ENCODE peak calls at places on chromosomes 12 and 14, in eight cellular contexts. One of them, this sample, is unnamed.

GRCh38 chr12:54413284-54414190 is 5.5 kb downstream of the ITGA5 start:
- DNase-seq in IMR-90: no peak
- DNase-seq in A549: no peak
- DNase-seq in ovary: no peak
- DNase-seq in uterus: no peak
- DNase-seq in heart left ventricle: peak
- DNase-seq in sigmoid colon: peak
- DNase-seq in suprapubic skin: peak
- DNase-seq in this sample: peak

GRCh38 chr14:51806624-51807023 is 53.8 kb upstream of the GNG2 start:
- DNase-seq in uterus: no peak
- DNase-seq in A549: no peak
- DNase-seq in ovary: no peak
- DNase-seq in sigmoid colon: no peak
- DNase-seq in suprapubic skin: no peak
- DNase-seq in heart left ventricle: no peak
- DNase-seq in IMR-90: no peak
- DNase-seq in this sample: no peak

GRCh38 chr12:123897221-123897620 is 75.4 kb downstream of the CCDC92 start:
- DNase-seq in ovary: no peak
- DNase-seq in A549: peak
- DNase-seq in uterus: no peak
- DNase-seq in sigmoid colon: no peak
- DNase-seq in heart left ventricle: no peak
- DNase-seq in IMR-90: peak
- DNase-seq in suprapubic skin: no peak
- DNase-seq in this sample: no peak

GRCh38 chr14:28785096-28785952 is 18.7 kb downstream of the FOXG1 start:
- DNase-seq in IMR-90: peak
- DNase-seq in ovary: peak
- DNase-seq in sigmoid colon: no peak
- DNase-seq in suprapubic skin: no peak
- DNase-seq in A549: no peak
- DNase-seq in uterus: no peak
- DNase-seq in heart left ventricle: no peak
- DNase-seq in this sample: no peak

GRCh38 chr14:24690492-24690891 is 56.5 kb upstream of the GZMB start:
- DNase-seq in A549: no peak
- DNase-seq in heart left ventricle: no peak
- DNase-seq in uterus: no peak
- DNase-seq in sigmoid colon: no peak
- DNase-seq in IMR-90: no peak
- DNase-seq in ovary: no peak
- DNase-seq in suprapubic skin: no peak
- DNase-seq in this sample: no peak

GRCh38 chr14:104191409-104191997 is 53.1 kb downstream of the KIF26A start:
- DNase-seq in uterus: no peak
- DNase-seq in IMR-90: no peak
- DNase-seq in heart left ventricle: no peak
- DNase-seq in A549: no peak
- DNase-seq in ovary: no peak
- DNase-seq in sigmoid colon: no peak
- DNase-seq in suprapubic skin: no peak
- DNase-seq in this sample: no peak

GRCh38 chr12:11718768-11719253 is 69.3 kb downstream of the ETV6 start:
- DNase-seq in IMR-90: peak
- DNase-seq in A549: no peak
- DNase-seq in suprapubic skin: no peak
- DNase-seq in ovary: no peak
- DNase-seq in heart left ventricle: no peak
- DNase-seq in uterus: no peak
- DNase-seq in sigmoid colon: peak
- DNase-seq in this sample: no peak

GRCh38 chr12:85225501-85225900 is 54.5 kb upstream of the ALX1 start:
- DNase-seq in heart left ventricle: no peak
- DNase-seq in suprapubic skin: no peak
- DNase-seq in ovary: no peak
- DNase-seq in uterus: no peak
- DNase-seq in sigmoid colon: no peak
- DNase-seq in A549: no peak
- DNase-seq in IMR-90: no peak
- DNase-seq in this sample: no peak

GRCh38 chr14:67883717-67884116 is 64.1 kb downstream of the RAD51B start:
- DNase-seq in sigmoid colon: no peak
- DNase-seq in heart left ventricle: no peak
- DNase-seq in suprapubic skin: no peak
- DNase-seq in uterus: no peak
- DNase-seq in ovary: no peak
- DNase-seq in A549: peak
- DNase-seq in IMR-90: peak
- DNase-seq in this sample: no peak

DNA sequence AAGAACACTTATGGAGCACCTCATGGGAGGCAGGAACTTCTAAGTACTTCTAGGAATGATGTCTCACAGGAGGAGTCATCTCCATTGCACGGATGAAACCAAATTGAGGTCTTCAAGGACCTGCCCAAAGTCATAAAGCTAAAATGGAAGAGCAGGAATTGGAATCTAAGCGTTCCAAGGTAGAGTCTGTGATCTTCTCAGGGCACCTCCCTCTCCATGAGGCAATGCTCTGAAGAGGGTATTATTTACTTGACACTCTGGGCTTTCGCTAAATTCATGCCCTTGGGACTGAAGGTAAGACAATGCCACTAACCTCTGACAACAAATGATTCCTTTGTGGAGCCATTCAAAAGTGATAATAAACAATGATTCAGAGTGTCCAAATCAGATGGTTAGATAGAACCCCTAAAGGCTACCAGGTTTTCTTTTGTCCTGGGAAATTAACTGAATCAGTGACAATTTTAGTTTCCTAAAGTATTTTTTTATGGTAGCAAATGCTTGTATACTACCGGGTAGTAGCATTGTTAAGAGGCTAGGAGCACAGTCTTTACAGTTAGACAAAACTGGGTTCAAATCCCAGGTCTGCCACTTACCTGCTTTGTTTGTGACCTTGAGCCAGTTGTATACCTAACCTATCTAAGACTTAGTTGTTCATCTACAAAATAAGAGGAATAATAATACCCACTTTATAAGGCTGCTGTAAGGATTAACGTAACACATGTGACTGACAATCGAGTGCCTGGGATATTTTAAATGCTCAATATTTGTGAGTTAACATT is 12.3 kb downstream of the HMGA2 start:
- DNase-seq in uterus: no peak
- DNase-seq in heart left ventricle: no peak
- DNase-seq in sigmoid colon: no peak
- DNase-seq in A549: no peak
- DNase-seq in ovary: no peak
- DNase-seq in IMR-90: no peak
- DNase-seq in suprapubic skin: no peak
- DNase-seq in this sample: no peak
- TF ChIP-seq POLR2A in uterus: no peak
- TF ChIP-seq POLR2A in heart left ventricle: no peak
- TF ChIP-seq POLR2A in sigmoid colon: no peak
- TF ChIP-seq POLR2A in A549: no peak
- TF ChIP-seq POLR2A in ovary: no peak
- TF ChIP-seq POLR2A in IMR-90: peak
- TF ChIP-seq POLR2A in suprapubic skin: no peak
- TF ChIP-seq POLR2A in this sample: no peak

DNA sequence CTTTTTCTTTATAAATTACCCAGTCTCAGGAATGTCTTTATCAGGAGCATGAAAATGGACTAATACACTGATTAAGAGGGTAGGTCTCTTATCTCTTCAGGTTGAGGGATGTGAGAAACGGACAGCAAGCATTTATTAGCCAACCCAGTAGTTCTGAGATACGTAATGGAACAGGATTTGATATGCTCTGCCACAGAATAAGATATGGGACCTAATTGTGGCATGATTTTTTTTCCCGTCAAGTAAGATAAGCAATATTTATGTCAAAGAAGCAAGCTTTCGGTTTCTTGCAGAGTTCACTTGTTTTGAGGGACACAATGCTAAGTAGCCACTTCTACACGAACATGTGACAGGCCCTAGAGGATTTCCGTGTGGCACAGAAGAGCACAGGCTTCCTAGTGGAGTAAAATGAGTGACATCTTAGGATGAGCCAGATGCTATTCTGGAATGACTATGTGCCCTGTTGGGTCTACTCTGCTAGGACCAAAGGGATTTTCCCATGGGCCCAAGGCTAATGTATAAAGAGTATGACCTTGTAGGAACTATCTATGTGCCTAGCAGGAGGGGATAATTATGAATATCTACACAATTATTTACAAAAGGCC is 57.9 kb downstream of the SLC38A1 start:
- DNase-seq in IMR-90: no peak
- DNase-seq in heart left ventricle: no peak
- DNase-seq in ovary: no peak
- DNase-seq in A549: no peak
- DNase-seq in uterus: no peak
- DNase-seq in suprapubic skin: no peak
- DNase-seq in sigmoid colon: no peak
- DNase-seq in this sample: no peak
- H3K27ac ChIP-seq in IMR-90: no peak
- H3K27ac ChIP-seq in heart left ventricle: peak
- H3K27ac ChIP-seq in ovary: no peak
- H3K27ac ChIP-seq in A549: no peak
- H3K27ac ChIP-seq in uterus: peak
- H3K27ac ChIP-seq in suprapubic skin: no peak
- H3K27ac ChIP-seq in sigmoid colon: peak
- H3K27ac ChIP-seq in this sample: peak

GRCh38 chr14:21022686-21023085 is 2.2 kb downstream of the NDRG2 start:
- DNase-seq in uterus: no peak
- DNase-seq in A549: no peak
- DNase-seq in suprapubic skin: no peak
- DNase-seq in ovary: no peak
- DNase-seq in heart left ventricle: no peak
- DNase-seq in sigmoid colon: no peak
- DNase-seq in IMR-90: no peak
- DNase-seq in this sample: no peak
- H3K4me3 ChIP-seq in uterus: peak
- H3K4me3 ChIP-seq in A549: no peak
- H3K4me3 ChIP-seq in suprapubic skin: peak
- H3K4me3 ChIP-seq in ovary: peak
- H3K4me3 ChIP-seq in heart left ventricle: no peak
- H3K4me3 ChIP-seq in sigmoid colon: peak
- H3K4me3 ChIP-seq in IMR-90: no peak
- H3K4me3 ChIP-seq in this sample: peak

DNA sequence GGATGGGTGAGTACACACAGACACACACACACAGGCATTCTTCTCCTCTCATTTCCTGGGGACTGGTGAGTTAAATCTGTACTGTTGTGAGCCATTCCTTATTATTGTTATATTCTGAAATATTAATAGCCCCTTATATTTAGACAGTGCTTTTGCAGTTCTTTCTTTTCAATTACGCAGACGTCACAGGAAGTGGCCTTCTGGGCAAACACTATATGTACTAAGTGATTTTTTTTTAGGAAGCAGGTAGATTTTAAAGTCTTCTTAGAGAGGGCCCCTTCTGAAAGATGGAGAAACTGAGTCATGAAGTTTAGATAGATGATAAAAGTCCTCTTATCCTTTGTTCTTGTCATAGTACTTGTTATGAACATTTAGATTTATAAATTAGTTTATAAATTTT is 1213.6 kb downstream of the VRK1 start:
- DNase-seq in uterus: no peak
- DNase-seq in suprapubic skin: no peak
- DNase-seq in heart left ventricle: no peak
- DNase-seq in IMR-90: no peak
- DNase-seq in A549: no peak
- DNase-seq in sigmoid colon: no peak
- DNase-seq in ovary: no peak
- DNase-seq in this sample: no peak
- TF ChIP-seq POLR2A in uterus: no peak
- TF ChIP-seq POLR2A in suprapubic skin: no peak
- TF ChIP-seq POLR2A in heart left ventricle: no peak
- TF ChIP-seq POLR2A in IMR-90: no peak
- TF ChIP-seq POLR2A in A549: no peak
- TF ChIP-seq POLR2A in sigmoid colon: no peak
- TF ChIP-seq POLR2A in ovary: no peak
- TF ChIP-seq POLR2A in this sample: no peak

GRCh38 chr12:75913502-75914110 is 118.0 kb downstream of the PHLDA1 start:
- DNase-seq in sigmoid colon: no peak
- DNase-seq in uterus: no peak
- DNase-seq in heart left ventricle: no peak
- DNase-seq in A549: no peak
- DNase-seq in suprapubic skin: no peak
- DNase-seq in ovary: no peak
- DNase-seq in IMR-90: no peak
- DNase-seq in this sample: no peak

GRCh38 chr12:75905975-75906374 is 125.6 kb downstream of the PHLDA1 start:
- DNase-seq in uterus: no peak
- DNase-seq in sigmoid colon: no peak
- DNase-seq in A549: no peak
- DNase-seq in suprapubic skin: no peak
- DNase-seq in IMR-90: no peak
- DNase-seq in heart left ventricle: no peak
- DNase-seq in ovary: no peak
- DNase-seq in this sample: no peak

GRCh38 chr12:75909714-75910451 is 121.7 kb downstream of the PHLDA1 start:
- DNase-seq in uterus: no peak
- DNase-seq in sigmoid colon: no peak
- DNase-seq in IMR-90: no peak
- DNase-seq in A549: no peak
- DNase-seq in ovary: no peak
- DNase-seq in heart left ventricle: no peak
- DNase-seq in suprapubic skin: no peak
- DNase-seq in this sample: no peak

GRCh38 chr12:75908961-75909699 is 122.4 kb downstream of the PHLDA1 start:
- DNase-seq in heart left ventricle: peak
- DNase-seq in sigmoid colon: peak
- DNase-seq in ovary: peak
- DNase-seq in suprapubic skin: peak
- DNase-seq in A549: peak
- DNase-seq in IMR-90: peak
- DNase-seq in uterus: peak
- DNase-seq in this sample: peak

DNA sequence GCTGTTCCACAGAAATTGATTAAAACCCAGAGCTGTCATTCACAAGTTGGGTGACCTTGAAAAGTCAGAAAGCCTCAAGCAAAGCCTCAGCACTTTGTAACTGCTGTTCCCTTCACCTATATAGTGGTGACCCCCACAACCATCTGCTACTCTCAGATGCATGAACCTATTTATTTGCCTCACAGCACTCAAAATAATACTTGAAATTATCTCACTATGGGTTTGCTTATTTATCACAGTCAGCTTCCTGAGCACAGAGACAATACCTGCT is 121.2 kb downstream of the PHLDA1 start:
- DNase-seq in ovary: no peak
- DNase-seq in heart left ventricle: no peak
- DNase-seq in A549: no peak
- DNase-seq in suprapubic skin: no peak
- DNase-seq in IMR-90: no peak
- DNase-seq in sigmoid colon: no peak
- DNase-seq in uterus: no peak
- DNase-seq in this sample: no peak
- H3K27ac ChIP-seq in ovary: peak
- H3K27ac ChIP-seq in heart left ventricle: no peak
- H3K27ac ChIP-seq in A549: peak
- H3K27ac ChIP-seq in suprapubic skin: no peak
- H3K27ac ChIP-seq in IMR-90: no peak
- H3K27ac ChIP-seq in sigmoid colon: no peak
- H3K27ac ChIP-seq in uterus: no peak
- H3K27ac ChIP-seq in this sample: no peak

This sample was measured in transverse colon.